ENCODE peak calls at places on chromosome X, in seven cellular contexts. One of them, this sample, is unnamed. For H3K4me1, the result is how much of the 10 kb centered on the place peaks cover.

GRCh38 chrX:12825801-12826200 is 34.6 kb downstream of the PRPS2 start:
- DNase-seq in sigmoid colon: no peak
- DNase-seq in cardiac muscle cell: no peak
- DNase-seq in uterus: no peak
- DNase-seq in IMR-90: peak
- DNase-seq in pancreas: no peak
- DNase-seq in GM23338: no peak
- DNase-seq in this sample: no peak

GRCh38 chrX:38052096-38052495 is 45.7 kb downstream of the SYTL5 start:
- DNase-seq in cardiac muscle cell: no peak
- DNase-seq in sigmoid colon: no peak
- DNase-seq in pancreas: no peak
- DNase-seq in uterus: no peak
- DNase-seq in IMR-90: peak
- DNase-seq in GM23338: no peak
- DNase-seq in this sample: no peak

GRCh38 chrX:72621619-72622485 is 49.2 kb upstream of the HDAC8 start:
- DNase-seq in cardiac muscle cell: no peak
- DNase-seq in GM23338: no peak
- DNase-seq in uterus: no peak
- DNase-seq in sigmoid colon: no peak
- DNase-seq in pancreas: no peak
- DNase-seq in IMR-90: peak
- DNase-seq in this sample: no peak

GRCh38 chrX:22686138-22686541 is 313.6 kb upstream of the DDX53 start:
- DNase-seq in GM23338: no peak
- DNase-seq in uterus: no peak
- DNase-seq in cardiac muscle cell: peak
- DNase-seq in IMR-90: peak
- DNase-seq in sigmoid colon: peak
- DNase-seq in pancreas: no peak
- DNase-seq in this sample: no peak

GRCh38 chrX:119121341-119121740 is 6.3 kb downstream of the KIAA1210 start:
- DNase-seq in pancreas: no peak
- DNase-seq in cardiac muscle cell: peak
- DNase-seq in uterus: no peak
- DNase-seq in GM23338: no peak
- DNase-seq in sigmoid colon: no peak
- DNase-seq in IMR-90: peak
- DNase-seq in this sample: no peak

GRCh38 chrX:150038977-150039599 is 100.8 kb upstream of the EOLA2 start:
- DNase-seq in pancreas: no peak
- DNase-seq in cardiac muscle cell: no peak
- DNase-seq in GM23338: no peak
- DNase-seq in IMR-90: peak
- DNase-seq in uterus: no peak
- DNase-seq in sigmoid colon: no peak
- DNase-seq in this sample: no peak

GRCh38 chrX:72306085-72306801 is 529 bp upstream of the CITED1 start:
- DNase-seq in uterus: no peak
- DNase-seq in cardiac muscle cell: peak
- DNase-seq in pancreas: no peak
- DNase-seq in sigmoid colon: no peak
- DNase-seq in IMR-90: no peak
- DNase-seq in GM23338: peak
- DNase-seq in this sample: no peak

GRCh38 chrX:79364306-79364705 is 2.8 kb downstream of the ITM2A start:
- DNase-seq in sigmoid colon: no peak
- DNase-seq in uterus: no peak
- DNase-seq in pancreas: no peak
- DNase-seq in cardiac muscle cell: no peak
- DNase-seq in GM23338: no peak
- DNase-seq in IMR-90: no peak
- DNase-seq in this sample: no peak

GRCh38 chrX:103215037-103215767 is at the start of gene BEX4:
- DNase-seq in pancreas: peak
- DNase-seq in GM23338: peak
- DNase-seq in uterus: peak
- DNase-seq in sigmoid colon: peak
- DNase-seq in cardiac muscle cell: peak
- DNase-seq in IMR-90: peak
- DNase-seq in this sample: peak

GRCh38 chrX:23908219-23909003 is 605 bp downstream of the CXorf58 start:
- DNase-seq in pancreas: no peak
- DNase-seq in IMR-90: no peak
- DNase-seq in GM23338: peak
- DNase-seq in uterus: no peak
- DNase-seq in sigmoid colon: no peak
- DNase-seq in cardiac muscle cell: peak
- DNase-seq in this sample: no peak

GRCh38 chrX:123263246-123263757 is 79.2 kb downstream of the GRIA3 start:
- DNase-seq in cardiac muscle cell: peak
- DNase-seq in pancreas: no peak
- DNase-seq in uterus: no peak
- DNase-seq in sigmoid colon: no peak
- DNase-seq in GM23338: peak
- DNase-seq in IMR-90: no peak
- DNase-seq in this sample: no peak

GRCh38 chrX:40209951-40210617 is 112.3 kb upstream of the BCOR start:
- DNase-seq in cardiac muscle cell: no peak
- DNase-seq in pancreas: no peak
- DNase-seq in sigmoid colon: no peak
- DNase-seq in GM23338: no peak
- DNase-seq in uterus: no peak
- DNase-seq in IMR-90: peak
- DNase-seq in this sample: no peak

GRCh38 chrX:17475820-17476219 is 100.8 kb downstream of the NHS start:
- DNase-seq in IMR-90: no peak
- DNase-seq in GM23338: no peak
- DNase-seq in pancreas: no peak
- DNase-seq in sigmoid colon: no peak
- DNase-seq in cardiac muscle cell: no peak
- DNase-seq in uterus: no peak
- DNase-seq in this sample: no peak

GRCh38 chrX:40097492-40098263 is at the start of gene BCOR:
- DNase-seq in pancreas: peak
- DNase-seq in sigmoid colon: peak
- DNase-seq in GM23338: peak
- DNase-seq in uterus: peak
- DNase-seq in cardiac muscle cell: peak
- DNase-seq in IMR-90: peak
- DNase-seq in this sample: no peak

GRCh38 chrX:74195120-74195519 is 108.9 kb upstream of the ZCCHC13 start:
- DNase-seq in sigmoid colon: no peak
- DNase-seq in cardiac muscle cell: no peak
- DNase-seq in pancreas: no peak
- DNase-seq in GM23338: no peak
- DNase-seq in uterus: no peak
- DNase-seq in IMR-90: no peak
- DNase-seq in this sample: no peak

GRCh38 chrX:49876750-49877149 is 2.5 kb upstream of the USP27X start:
- DNase-seq in cardiac muscle cell: peak
- DNase-seq in GM23338: peak
- DNase-seq in sigmoid colon: no peak
- DNase-seq in IMR-90: peak
- DNase-seq in pancreas: no peak
- DNase-seq in uterus: no peak
- DNase-seq in this sample: no peak

GRCh38 chrX:40171513-40172168 is 73.9 kb upstream of the BCOR start:
- DNase-seq in cardiac muscle cell: peak
- DNase-seq in GM23338: no peak
- DNase-seq in uterus: peak
- DNase-seq in IMR-90: no peak
- DNase-seq in sigmoid colon: peak
- DNase-seq in pancreas: no peak
- DNase-seq in this sample: no peak

GRCh38 chrX:32673193-32673592 is 538.2 kb downstream of the DMD start:
- DNase-seq in pancreas: no peak
- DNase-seq in GM23338: peak
- DNase-seq in cardiac muscle cell: peak
- DNase-seq in IMR-90: peak
- DNase-seq in uterus: no peak
- DNase-seq in sigmoid colon: no peak
- DNase-seq in this sample: no peak

GRCh38 chrX:2935364-2935748 is 6.2 kb upstream of the ARSD start:
- DNase-seq in IMR-90: no peak
- DNase-seq in uterus: no peak
- DNase-seq in GM23338: no peak
- DNase-seq in pancreas: no peak
- DNase-seq in sigmoid colon: no peak
- DNase-seq in cardiac muscle cell: no peak
- DNase-seq in this sample: no peak

GRCh38 chrX:154401918-154402621 is 3.9 kb downstream of the RPL10 start:
- DNase-seq in sigmoid colon: no peak
- DNase-seq in cardiac muscle cell: no peak
- DNase-seq in GM23338: no peak
- DNase-seq in IMR-90: peak
- DNase-seq in pancreas: peak
- DNase-seq in uterus: no peak
- DNase-seq in this sample: no peak

GRCh38 chrX:68934421-68934820 is 105.6 kb downstream of the EFNB1 start:
- DNase-seq in GM23338: no peak
- DNase-seq in uterus: peak
- DNase-seq in IMR-90: no peak
- DNase-seq in sigmoid colon: peak
- DNase-seq in pancreas: no peak
- DNase-seq in cardiac muscle cell: no peak
- DNase-seq in this sample: no peak
- H3K4me1 ChIP-seq in GM23338: under half
- H3K4me1 ChIP-seq in uterus: under half
- H3K4me1 ChIP-seq in IMR-90: under half
- H3K4me1 ChIP-seq in sigmoid colon: under half
- H3K4me1 ChIP-seq in pancreas: under half
- H3K4me1 ChIP-seq in cardiac muscle cell: under half
- H3K4me1 ChIP-seq in this sample: under half

DNA sequence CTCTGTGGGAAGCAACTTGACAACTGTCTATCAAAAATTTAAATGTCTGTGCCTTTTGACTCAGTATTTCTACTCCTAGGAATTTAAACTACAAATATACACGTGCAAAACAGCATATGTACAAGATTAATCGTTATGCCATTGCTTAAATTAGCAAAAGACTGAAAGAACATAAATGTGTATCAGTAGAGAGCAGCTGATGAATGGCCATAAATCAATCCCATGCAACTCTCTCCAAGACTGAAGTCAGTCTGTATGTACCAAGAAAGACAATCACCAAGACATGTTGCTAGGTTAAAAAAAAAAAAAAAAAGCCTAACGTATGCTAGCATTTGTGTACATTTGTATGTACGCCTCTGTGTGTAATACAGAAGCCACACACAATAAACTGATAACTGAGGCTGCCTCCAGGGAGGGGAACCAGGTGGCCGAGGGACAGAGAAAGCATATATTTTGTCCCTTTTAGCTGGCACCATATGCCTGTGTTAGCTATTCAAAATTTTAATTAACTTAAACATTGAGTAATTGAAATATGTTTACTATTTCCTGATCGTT is 130.7 kb downstream of the SH3KBP1 start:
- DNase-seq in GM23338: no peak
- DNase-seq in IMR-90: no peak
- DNase-seq in pancreas: no peak
- DNase-seq in uterus: no peak
- DNase-seq in cardiac muscle cell: no peak
- DNase-seq in sigmoid colon: no peak
- DNase-seq in this sample: no peak
- H3K4me1 ChIP-seq in GM23338: under half
- H3K4me1 ChIP-seq in IMR-90: under half
- H3K4me1 ChIP-seq in pancreas: under half
- H3K4me1 ChIP-seq in uterus: under half
- H3K4me1 ChIP-seq in cardiac muscle cell: under half
- H3K4me1 ChIP-seq in sigmoid colon: under half
- H3K4me1 ChIP-seq in this sample: under half

GRCh38 chrX:65673857-65674350 is 6.5 kb downstream of the MSN start:
- DNase-seq in IMR-90: no peak
- DNase-seq in uterus: no peak
- DNase-seq in sigmoid colon: no peak
- DNase-seq in pancreas: no peak
- DNase-seq in cardiac muscle cell: no peak
- DNase-seq in GM23338: no peak
- DNase-seq in this sample: no peak

GRCh38 chrX:65671286-65671685 is 3.8 kb downstream of the MSN start:
- DNase-seq in sigmoid colon: no peak
- DNase-seq in cardiac muscle cell: no peak
- DNase-seq in pancreas: no peak
- DNase-seq in uterus: no peak
- DNase-seq in IMR-90: no peak
- DNase-seq in GM23338: no peak
- DNase-seq in this sample: peak

GRCh38 chrX:65668362-65669310 is 1.2 kb downstream of the MSN start:
- DNase-seq in GM23338: peak
- DNase-seq in uterus: peak
- DNase-seq in IMR-90: peak
- DNase-seq in sigmoid colon: peak
- DNase-seq in pancreas: peak
- DNase-seq in cardiac muscle cell: peak
- DNase-seq in this sample: peak

GRCh38 chrX:65674351-65674893 is 7.0 kb downstream of the MSN start:
- DNase-seq in sigmoid colon: no peak
- DNase-seq in GM23338: no peak
- DNase-seq in pancreas: no peak
- DNase-seq in cardiac muscle cell: peak
- DNase-seq in IMR-90: peak
- DNase-seq in uterus: no peak
- DNase-seq in this sample: no peak

DNA sequence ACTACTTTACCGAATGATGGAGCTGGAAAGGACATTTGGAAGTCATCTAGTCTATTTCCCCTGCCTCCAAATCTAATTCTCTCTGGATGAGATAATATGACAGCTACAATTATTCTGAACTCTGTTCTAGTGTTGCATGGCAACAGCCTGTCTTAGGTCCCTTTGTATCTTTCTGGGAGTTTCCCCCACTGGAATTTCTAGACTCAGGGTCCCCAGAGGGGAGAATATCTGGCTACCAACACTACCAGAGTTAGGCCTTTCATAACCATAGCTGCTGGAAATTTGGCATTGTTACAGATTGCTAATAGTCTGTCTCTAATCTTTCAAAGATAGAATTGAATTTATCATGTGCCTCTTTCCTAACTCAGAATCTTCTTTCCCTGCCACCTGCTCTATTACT is 4.5 kb downstream of the MSN start:
- DNase-seq in pancreas: no peak
- DNase-seq in cardiac muscle cell: no peak
- DNase-seq in sigmoid colon: no peak
- DNase-seq in uterus: no peak
- DNase-seq in GM23338: no peak
- DNase-seq in IMR-90: no peak
- DNase-seq in this sample: no peak
- H3K4me1 ChIP-seq in pancreas: under half
- H3K4me1 ChIP-seq in cardiac muscle cell: under half
- H3K4me1 ChIP-seq in sigmoid colon: under half
- H3K4me1 ChIP-seq in uterus: under half
- H3K4me1 ChIP-seq in GM23338: under half
- H3K4me1 ChIP-seq in IMR-90: under half
- H3K4me1 ChIP-seq in this sample: under half

DNA sequence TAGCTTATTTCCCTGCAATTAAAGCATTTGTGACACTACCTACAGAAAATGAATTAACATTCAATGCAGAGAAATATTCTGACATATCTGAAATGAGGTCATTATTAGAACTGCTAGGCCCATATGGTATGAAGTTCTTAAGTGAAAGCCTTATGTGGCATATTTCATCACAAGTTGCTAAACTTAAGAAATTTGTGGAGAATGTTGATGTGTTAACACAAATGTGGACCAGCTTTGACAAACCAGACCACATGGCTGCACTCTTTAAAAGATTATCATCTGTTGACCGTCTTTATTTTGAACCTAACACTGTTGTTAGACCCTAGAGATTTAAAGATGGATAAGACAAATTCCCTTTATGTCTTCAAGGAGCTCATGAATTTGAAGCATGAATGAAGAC is 1024.1 kb downstream of the RPA4 start:
- DNase-seq in GM23338: no peak
- DNase-seq in sigmoid colon: no peak
- DNase-seq in cardiac muscle cell: no peak
- DNase-seq in uterus: no peak
- DNase-seq in IMR-90: no peak
- DNase-seq in pancreas: no peak
- DNase-seq in this sample: no peak
- H3K4me1 ChIP-seq in GM23338: under half
- H3K4me1 ChIP-seq in sigmoid colon: under half
- H3K4me1 ChIP-seq in cardiac muscle cell: under half
- H3K4me1 ChIP-seq in uterus: under half
- H3K4me1 ChIP-seq in IMR-90: under half
- H3K4me1 ChIP-seq in pancreas: under half
- H3K4me1 ChIP-seq in this sample: under half